ENCODE peak calls at places on chromosomes 13 and 19, in ten cellular contexts. L, H, I, Y, C, E, F, B, P and R are unnamed samples.
A peak's percentile ranks its signal among the peaks of the same experiment; 100 is the strongest.

GRCh38 chr19:50341091-50341564 is 12.0 kb upstream of the KCNC3 start:
- DNase-seq in B (no peak), E (no peak), C (no peak), H (no peak), F (no peak), P (no peak), Y (no peak), L (no peak), I (no peak), R (no peak)

GRCh38 chr19:10417598-10418280 is 2.6 kb upstream of the PDE4A start:
- DNase-seq in B (no peak), E (no peak), P (no peak), C (no peak), H (no peak), I (no peak), L (no peak), Y (no peak), F (no peak), R (peak; percentile 70)

GRCh38 chr19:17616961-17617806 is 61.7 kb downstream of the COLGALT1 start:
- DNase-seq in Y (no peak), P (no peak), F (peak; percentile 23), H (peak; percentile 8), B (no peak), I (no peak), E (no peak), C (peak; percentile 36), L (no peak), R (peak; percentile 88)

GRCh38 chr13:27622102-27622820 is 569 bp downstream of the POLR1D start:
- DNase-seq in I (no peak), P (peak; percentile 5), H (peak; percentile 24), B (no peak), Y (no peak), F (peak; percentile 36), L (no peak), E (no peak), C (no peak), R (no peak)

GRCh38 chr13:52739468-52740071 is at the start of gene CNMD:
- DNase-seq in C (no peak), I (no peak), B (no peak), Y (peak; percentile 8), H (no peak), E (no peak), L (no peak), P (no peak), F (no peak), R (peak; percentile 50)

GRCh38 chr19:17079710-17080440 is 4.3 kb downstream of the MYO9B start:
- DNase-seq in B (peak; percentile 34), C (peak; percentile 83), Y (no peak), I (no peak), E (peak; percentile 59), P (peak; percentile 52), F (peak; percentile 98), H (peak; percentile 97), L (peak; percentile 39), R (no peak)

GRCh38 chr13:25112856-25113255 is 16.9 kb downstream of the PABPC3 start:
- DNase-seq in F (no peak), L (no peak), B (no peak), E (no peak), C (no peak), H (no peak), Y (no peak), I (no peak), P (no peak), R (no peak)

GRCh38 chr19:18001837-18002345 is 6.1 kb upstream of the ARRDC2 start:
- DNase-seq in I (no peak), E (no peak), C (no peak), P (no peak), L (no peak), B (no peak), H (no peak), Y (no peak), F (no peak), R (no peak)

GRCh38 chr13:30529085-30529815 is 63.5 kb upstream of the HMGB1 start:
- DNase-seq in H (no peak), B (no peak), P (no peak), C (no peak), Y (no peak), L (no peak), E (no peak), I (no peak), F (peak; percentile 4), R (no peak)

GRCh38 chr19:17829855-17830566 is 8.7 kb upstream of the INSL3 start:
- DNase-seq in H (peak; percentile 33), I (no peak), B (no peak), C (peak; percentile 87), L (no peak), P (no peak), E (no peak), Y (peak; percentile 62), F (no peak), R (peak; percentile 97)

GRCh38 chr13:100363874-100364273 is 224.7 kb downstream of the GGACT start:
- DNase-seq in L (no peak), F (peak; percentile 77), P (no peak), C (no peak), E (no peak), Y (no peak), I (no peak), H (no peak), B (no peak), R (no peak)

GRCh38 chr13:22915442-22916082 is 265.2 kb upstream of the SGCG start:
- DNase-seq in C (peak; percentile 3), P (no peak), F (peak; percentile 64), I (no peak), H (peak; percentile 49), L (no peak), B (no peak), Y (peak; percentile 74), E (peak; percentile 64), R (peak; percentile 88)

GRCh38 chr19:7819337-7819736 is 10.7 kb upstream of the EVI5L start:
- DNase-seq in I (no peak), H (no peak), L (no peak), B (no peak), Y (no peak), P (no peak), F (no peak), C (no peak), E (no peak), R (no peak)

GRCh38 chr13:73215807-73216206 is 157.0 kb downstream of the KLF5 start:
- DNase-seq in Y (no peak), P (no peak), F (peak; percentile 39), C (no peak), H (no peak), E (no peak), L (no peak), B (no peak), I (no peak), R (no peak)

GRCh38 chr19:15210323-15210774 is 9.6 kb upstream of the NOTCH3 start:
- DNase-seq in B (no peak), E (peak; percentile 30), C (peak; percentile 72), H (peak; percentile 66), L (no peak), Y (no peak), P (no peak), F (peak; percentile 89), I (no peak), R (no peak)